ENCODE peak calls at places on chromosomes 4 and X, in six cellular contexts. S is lower leg skin, J is astrocyte of the spinal cord, K is glutamatergic neuron, G is HCT116, N is left lung. Q is an unnamed sample.

GRCh38 chr4:180538384-180539052 is 1704.7 kb upstream of the TENM3 start:
- DNase-seq in G (no peak), J (no peak), K (no peak), N (no peak), S (no peak), Q (no peak)

GRCh38 chr4:94621491-94622080 is 136.2 kb upstream of the BMPR1B start:
- DNase-seq in N (no peak), J (peak; percentile 58), G (peak; percentile 38), S (no peak), K (no peak), Q (peak; percentile 34)

GRCh38 chr4:41157009-41157408 is 57.3 kb downstream of the APBB2 start:
- DNase-seq in J (no peak), S (no peak), K (no peak), G (no peak), N (no peak), Q (no peak)

GRCh38 chr4:6732441-6733357 is 16.7 kb downstream of the BLOC1S4 start:
- DNase-seq in K (no peak), G (peak; percentile 39), S (no peak), J (peak; percentile 91), N (peak; percentile 71), Q (no peak)

GRCh38 chr4:42555828-42556227 is 101.1 kb downstream of the ATP8A1 start:
- DNase-seq in G (no peak), J (peak; percentile 31), K (no peak), S (no peak), N (no peak), Q (no peak)

GRCh38 chr4:1993169-1993516 is 15.6 kb downstream of the NELFA start:
- DNase-seq in N (no peak), S (no peak), G (no peak), J (no peak), K (no peak), Q (no peak)

GRCh38 chr4:107824367-107825071 is at the start of gene SGMS2:
- DNase-seq in K (peak; percentile 54), S (peak; percentile 87), G (peak; percentile 88), J (peak; percentile 85), N (peak; percentile 93), Q (peak; percentile 60)

GRCh38 chr4:44674471-44674870 is 3.7 kb upstream of the GUF1 start:
- DNase-seq in G (no peak), S (no peak), J (no peak), K (no peak), N (no peak), Q (no peak)

GRCh38 chr4:168318266-168318895 is at the start of gene DDX60:
- DNase-seq in N (peak; percentile 79), S (peak; percentile 58), G (peak; percentile 24), K (peak; percentile 50), J (peak; percentile 82), Q (peak; percentile 74)

GRCh38 chr4:26687728-26688127 is 103.8 kb downstream of the TBC1D19 start:
- DNase-seq in K (no peak), J (peak; percentile 87), N (no peak), S (no peak), G (no peak), Q (no peak)

GRCh38 chr4:89755210-89755609 is 81.8 kb downstream of the SNCA start:
- DNase-seq in J (peak; percentile 20), G (no peak), N (no peak), S (no peak), K (no peak), Q (no peak)

GRCh38 chr4:38062088-38062893 is 102.1 kb downstream of the PTTG2 start:
- DNase-seq in N (peak; percentile 70), K (peak; percentile 81), G (peak; percentile 53), S (peak; percentile 83), J (peak; percentile 79), Q (peak; percentile 60)

GRCh38 chr4:6873291-6873690 is 36.3 kb upstream of the TBC1D14 start:
- DNase-seq in N (no peak), K (no peak), S (no peak), G (no peak), J (no peak), Q (no peak)

GRCh38 chrX:109187473-109188168 is 294.3 kb downstream of the GUCY2F start:
- DNase-seq in S (no peak), N (no peak), G (no peak), J (no peak), K (no peak), Q (peak; percentile 3)

GRCh38 chr4:42048394-42048793 is 58.1 kb downstream of the SLC30A9 start:
- DNase-seq in S (no peak), J (peak; percentile 78), K (no peak), N (no peak), G (no peak), Q (no peak)

GRCh38 chr4:89837385-89837995 is 529 bp upstream of the SNCA start:
- DNase-seq in G (no peak), N (no peak), J (peak; percentile 50), S (no peak), K (peak; percentile 59), Q (peak; percentile 39)

GRCh38 chr4:7423801-7424552 is 10.8 kb downstream of the PSAPL1 start:
- DNase-seq in S (no peak), N (peak; percentile 20), K (no peak), G (no peak), J (no peak), Q (no peak)

GRCh38 chrX:142089193-142089592 is 115.9 kb downstream of the MAGEC2 start:
- DNase-seq in G (no peak), S (no peak), K (no peak), J (peak; percentile 9), N (no peak), Q (no peak)

GRCh38 chr4:151325320-151326246 is at the start of gene SH3D19:
- DNase-seq in G (peak; percentile 68), N (peak; percentile 85), J (peak; percentile 64), K (peak; percentile 57), S (peak; percentile 71), Q (peak; percentile 34)

GRCh38 chr4:72568959-72569718 is at the start of gene ADAMTS3:
- DNase-seq in J (peak; percentile 66), K (peak; percentile 77), N (peak; percentile 72), G (no peak), S (peak; percentile 27), Q (peak; percentile 26)

GRCh38 chrX:136193771-136194170 is 46.4 kb downstream of the FHL1 start:
- DNase-seq in K (no peak), J (no peak), N (no peak), S (no peak), G (no peak), Q (no peak)

GRCh38 chrX:102558607-102559006 is 40.7 kb upstream of the ARMCX5 start:
- DNase-seq in N (no peak), S (no peak), K (no peak), G (no peak), J (no peak), Q (no peak)

GRCh38 chrX:147174596-147174995 is 360.1 kb upstream of the CXorf51A start:
- DNase-seq in K (no peak), N (no peak), G (no peak), S (no peak), J (no peak), Q (no peak)

DNA sequence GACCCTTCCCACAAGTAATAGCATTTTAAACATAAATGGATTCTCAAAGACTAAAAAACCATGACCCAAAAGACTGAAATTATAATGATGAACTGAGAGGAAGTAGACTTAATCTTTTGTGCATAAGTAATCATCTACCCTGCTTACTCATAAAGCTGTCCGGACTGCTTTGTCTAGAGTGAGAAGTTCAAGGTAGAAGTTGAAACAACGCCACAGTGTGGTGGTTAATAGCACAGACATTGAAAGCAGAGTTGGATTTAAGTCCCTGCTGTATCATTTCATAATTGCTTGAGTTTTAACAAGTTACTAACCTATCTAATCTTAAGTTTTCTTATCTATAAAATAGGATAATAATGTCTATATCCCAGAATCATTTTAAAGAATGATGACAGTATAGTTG is 346.5 kb downstream of the CENPC start:
- DNase-seq in G (no peak), N (no peak), J (peak; percentile 70), S (no peak), K (no peak), Q (no peak)
- TF ChIP-seq CTCF in G (no peak), N (no peak), J (peak; percentile 41), S (no peak), K (peak; percentile 23), Q (peak; percentile 11)

GRCh38 chr4:48907706-48908477 is 1.3 kb upstream of the OCIAD2 start:
- DNase-seq in N (no peak), J (no peak), K (no peak), G (no peak), S (no peak), Q (no peak)

GRCh38 chr4:48905363-48906015 is 1.1 kb downstream of the OCIAD2 start:
- DNase-seq in J (peak; percentile 43), S (no peak), G (no peak), N (no peak), K (no peak), Q (no peak)

GRCh38 chr4:48908687-48909086 is 2.1 kb upstream of the OCIAD2 start:
- DNase-seq in G (no peak), S (no peak), J (no peak), K (no peak), N (no peak), Q (no peak)

GRCh38 chr4:48904541-48905142 is 1.9 kb downstream of the OCIAD2 start:
- DNase-seq in J (peak; percentile 52), K (no peak), G (no peak), S (no peak), N (no peak), Q (no peak)

GRCh38 chr4:48906283-48907173 is at the start of gene OCIAD2:
- DNase-seq in S (peak; percentile 43), J (peak; percentile 42), G (peak; percentile 55), N (peak; percentile 84), K (peak; percentile 73), Q (peak; percentile 88)
- TF ChIP-seq CTCF in S (no peak), J (no peak), G (no peak), N (no peak), K (no peak), Q (peak; percentile 3)

DNA sequence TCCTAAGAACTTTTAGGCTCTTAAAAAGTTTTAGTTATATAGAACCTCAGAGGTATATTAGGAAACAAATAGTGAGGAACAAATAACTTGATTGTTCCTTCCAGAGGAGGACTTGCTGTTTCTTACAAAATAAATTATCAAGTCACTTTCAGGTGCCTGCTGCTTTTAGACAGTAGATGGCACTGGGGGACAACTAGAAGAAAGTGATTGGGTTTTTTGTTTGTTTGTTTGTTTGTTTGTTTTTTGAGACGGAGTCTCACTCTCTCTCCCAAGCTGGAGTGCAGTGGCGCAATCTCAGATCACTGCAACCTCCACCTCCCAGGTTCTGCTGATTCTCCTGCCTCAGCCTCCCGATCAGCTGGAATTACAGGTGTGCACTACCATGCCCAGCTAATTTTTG is 35.4 kb upstream of the CDKL5 start:
- DNase-seq in N (no peak), J (no peak), S (no peak), K (no peak), G (no peak), Q (no peak)
- TF ChIP-seq CTCF in N (no peak), J (no peak), S (no peak), K (no peak), G (peak; percentile 35), Q (no peak)

GRCh38 chrX:150683536-150684146 is 9.6 kb upstream of the MTMR1 start:
- DNase-seq in N (no peak), K (no peak), S (no peak), G (peak; percentile 12), J (peak; percentile 12), Q (peak; percentile 19)

GRCh38 chrX:150683112-150683511 is 10.1 kb upstream of the MTMR1 start:
- DNase-seq in G (no peak), N (no peak), S (no peak), J (no peak), K (no peak), Q (no peak)

DNA sequence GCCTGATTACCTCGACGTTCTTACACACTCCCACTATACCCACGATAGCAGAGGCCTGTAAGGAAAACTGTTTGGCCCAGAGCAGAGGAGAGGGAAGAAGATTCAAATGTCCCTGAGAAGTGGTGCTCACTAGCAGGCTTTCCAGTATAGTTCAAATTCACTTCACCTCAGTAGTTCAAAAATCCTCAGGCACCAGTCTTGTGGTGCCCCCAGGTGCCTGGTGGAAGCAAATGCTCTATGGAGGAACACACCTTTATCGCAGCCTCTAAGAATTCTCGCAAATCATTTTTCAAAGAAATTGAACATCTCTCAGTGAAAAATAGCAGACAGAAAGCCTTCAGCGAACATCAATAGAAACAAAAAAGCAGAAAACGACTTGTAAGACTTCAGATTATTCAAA is 12.2 kb upstream of the MTMR1 start:
- DNase-seq in J (peak; percentile 24), N (no peak), G (peak; percentile 8), K (no peak), S (no peak), Q (no peak)
- TF ChIP-seq CTCF in J (peak; percentile 54), N (peak; percentile 14), G (peak; percentile 47), K (no peak), S (no peak), Q (peak; percentile 23)

Q was measured in GM20000.